ENCODE peak calls at places on chromosomes 16 and 17, in seven cellular contexts. R is body of pancreas, B is HAP-1, A is fibroblast of lung, W is lung, N is heart left ventricle, K is upper lobe of right lung. Q is an unnamed sample. For H3K27me3, the result is how much of the 10 kb centered on the place peaks cover.

GRCh38 chr17:17350491-17351355 is 47.5 kb downstream of the NT5M start:
- DNase-seq in R (no peak), B (no peak), K (peak), W (no peak), A (peak), N (peak), Q (no peak)

GRCh38 chr16:27918755-27919154 is 144.8 kb downstream of the GSG1L start:
- DNase-seq in W (no peak), R (no peak), A (no peak), K (no peak), B (no peak), N (no peak), Q (no peak)

GRCh38 chr17:21098934-21099687 is 27.7 kb upstream of the DHRS7B start:
- DNase-seq in N (peak), B (peak), K (peak), A (peak), W (peak), R (peak), Q (peak)

GRCh38 chr17:40490289-40490853 is 11.1 kb downstream of the TNS4 start:
- DNase-seq in N (peak), A (peak), B (no peak), W (no peak), R (peak), K (no peak), Q (peak)

GRCh38 chr17:61729690-61730268 is 133.5 kb downstream of the BRIP1 start:
- DNase-seq in B (no peak), N (no peak), R (no peak), A (peak), K (no peak), W (no peak), Q (no peak)

GRCh38 chr17:61410555-61411089 is 11.0 kb downstream of the TBX2 start:
- DNase-seq in B (peak), N (peak), A (peak), W (peak), K (peak), R (peak), Q (peak)

GRCh38 chr17:31148205-31148604 is 53.4 kb downstream of the NF1 start:
- DNase-seq in N (no peak), B (no peak), K (no peak), A (no peak), W (no peak), R (no peak), Q (no peak)

GRCh38 chr17:37766951-37767350 is 22.1 kb upstream of the HNF1B start:
- DNase-seq in K (no peak), N (no peak), A (no peak), B (no peak), W (no peak), R (no peak), Q (no peak)

GRCh38 chr17:57032343-57032742 is 52.7 kb upstream of the AKAP1 start:
- DNase-seq in B (no peak), W (no peak), R (peak), N (no peak), A (peak), K (peak), Q (no peak)

GRCh38 chr17:20992416-20992815 is 50.4 kb downstream of the USP22 start:
- DNase-seq in B (no peak), N (no peak), A (no peak), R (no peak), K (peak), W (no peak), Q (no peak)

GRCh38 chr16:31696968-31697743 is 169.5 kb downstream of the AHSP start:
- DNase-seq in K (no peak), N (no peak), A (peak), R (no peak), W (no peak), B (no peak), Q (no peak)

GRCh38 chr16:53756329-53756996 is 52.5 kb downstream of the FTO start:
- DNase-seq in W (no peak), A (peak), N (no peak), R (no peak), B (peak), K (no peak), Q (no peak)

GRCh38 chr16:58492735-58493134 is 7.2 kb upstream of the NDRG4 start:
- DNase-seq in N (no peak), W (no peak), A (no peak), K (peak), R (no peak), B (peak), Q (no peak)

DNA sequence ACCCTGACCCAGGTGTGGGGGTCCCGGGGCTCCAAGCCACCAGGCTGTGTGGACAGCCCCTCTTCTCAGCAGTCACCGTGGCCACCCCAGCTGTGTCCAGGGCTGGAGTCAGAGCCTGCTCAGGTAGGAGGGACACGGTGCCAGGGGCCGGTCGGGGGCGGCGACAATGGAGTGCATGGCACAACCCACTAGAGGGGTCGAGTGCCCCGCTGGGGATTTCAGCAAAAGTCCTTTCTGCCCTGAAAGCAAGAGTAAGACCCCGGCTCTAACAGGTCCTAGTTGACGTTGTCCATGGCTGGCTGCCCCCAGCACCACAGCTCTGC is 11.3 kb downstream of the UTS2R start:
- DNase-seq in N (peak), R (no peak), B (no peak), A (no peak), K (no peak), W (no peak), Q (no peak)
- H3K27me3 ChIP-seq in N (under half), R (under half), B (under half), A (under half), K (half or more), W (under half), Q (half or more)

GRCh38 chr16:1907226-1907849 is 10.9 kb downstream of the HS3ST6 start:
- DNase-seq in N (no peak), R (no peak), K (no peak), W (no peak), A (no peak), B (no peak), Q (no peak)
- H3K27me3 ChIP-seq in N (under half), R (under half), K (under half), W (under half), A (under half), B (under half), Q (half or more)

GRCh38 chr16:22198547-22199293 is 7.4 kb upstream of the EEF2K start:
- DNase-seq in K (no peak), B (no peak), R (no peak), N (peak), A (peak), W (no peak), Q (no peak)
- H3K27me3 ChIP-seq in K (under half), B (under half), R (under half), N (under half), A (under half), W (under half), Q (under half)

GRCh38 chr17:34616148-34616547 is 36.8 kb downstream of the TMEM132E start:
- DNase-seq in N (no peak), K (no peak), R (no peak), B (peak), A (no peak), W (no peak), Q (no peak)
- H3K27me3 ChIP-seq in N (under half), K (under half), R (under half), B (under half), A (under half), W (under half), Q (under half)

GRCh38 chr17:80184423-80184714 is 14.5 kb downstream of the CARD14 start:
- DNase-seq in N (no peak), A (no peak), B (no peak), W (no peak), K (no peak), R (no peak), Q (no peak)
- H3K27me3 ChIP-seq in N (under half), A (under half), B (under half), W (under half), K (under half), R (under half), Q (under half)

GRCh38 chr17:65290041-65290440 is 152.9 kb downstream of the RGS9 start:
- DNase-seq in A (no peak), K (no peak), R (no peak), N (no peak), W (no peak), B (peak), Q (no peak)

GRCh38 chr17:65290616-65291015 is 153.4 kb downstream of the RGS9 start:
- DNase-seq in W (no peak), K (no peak), A (no peak), B (no peak), R (no peak), N (no peak), Q (no peak)

GRCh38 chr17:65294184-65294719 is 157.1 kb downstream of the RGS9 start:
- DNase-seq in A (peak), W (peak), B (peak), K (peak), N (peak), R (peak), Q (peak)

GRCh38 chr17:65292430-65292829 is 155.3 kb downstream of the RGS9 start:
- DNase-seq in A (no peak), N (no peak), B (no peak), R (no peak), K (no peak), W (no peak), Q (no peak)

DNA sequence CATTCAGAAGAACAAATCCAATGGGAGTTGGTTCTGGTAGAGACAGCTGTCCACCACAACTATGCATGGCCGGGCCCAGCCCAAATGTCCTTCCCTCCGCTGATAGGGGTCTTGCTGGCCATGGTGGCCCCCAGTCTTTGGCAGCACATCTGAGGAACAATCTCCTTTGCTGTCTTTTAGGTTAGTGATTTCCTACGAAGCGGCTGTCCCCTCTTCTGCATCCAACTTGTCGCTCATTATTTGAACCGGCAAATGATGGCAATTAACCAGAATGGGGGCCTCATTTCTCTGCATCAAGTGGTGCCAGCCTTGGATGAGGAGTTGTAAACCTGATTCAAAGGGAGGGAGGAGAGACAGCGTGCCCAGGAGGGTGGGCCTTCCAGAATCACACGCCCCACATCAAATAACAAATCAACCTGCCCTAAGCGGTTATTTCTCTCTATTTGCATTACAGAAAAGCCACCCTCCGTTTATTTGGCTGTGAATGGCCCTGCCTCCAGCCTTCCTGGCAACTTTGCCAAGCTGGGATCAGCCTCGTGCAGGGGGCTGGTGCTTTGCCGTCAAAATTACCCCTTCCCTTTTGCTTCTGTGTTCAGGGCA is 156.5 kb downstream of the RGS9 start:
- DNase-seq in K (no peak), N (no peak), W (no peak), B (no peak), A (no peak), R (no peak), Q (no peak)
- H3K27me3 ChIP-seq in K (under half), N (under half), W (under half), B (under half), A (under half), R (under half), Q (under half)

GRCh38 chr17:58195518-58196123 is 3.1 kb downstream of the EPX start:
- DNase-seq in K (no peak), R (no peak), N (no peak), A (no peak), B (no peak), W (no peak), Q (no peak)
- H3K27me3 ChIP-seq in K (under half), R (under half), N (under half), A (under half), B (under half), W (under half), Q (under half)

GRCh38 chr17:48814504-48814903 is 2.5 kb downstream of the TTLL6 start:
- DNase-seq in B (peak), R (peak), A (peak), K (peak), W (peak), N (peak), Q (no peak)
- H3K27me3 ChIP-seq in B (under half), R (under half), A (under half), K (under half), W (under half), N (under half), Q (under half)

GRCh38 chr17:68513932-68514331 is 1.7 kb downstream of the PRKAR1A start:
- DNase-seq in B (no peak), K (no peak), N (no peak), A (no peak), R (no peak), W (no peak), Q (no peak)

GRCh38 chr17:68512967-68513474 is 791 bp downstream of the PRKAR1A start:
- DNase-seq in N (no peak), K (no peak), A (peak), W (no peak), R (peak), B (peak), Q (no peak)

GRCh38 chr17:68516732-68517131 is 4.5 kb downstream of the PRKAR1A start:
- DNase-seq in A (no peak), W (no peak), K (no peak), R (no peak), N (no peak), B (no peak), Q (no peak)

GRCh38 chr17:68515238-68515637 is 3.0 kb downstream of the PRKAR1A start:
- DNase-seq in B (no peak), R (no peak), N (no peak), W (no peak), A (no peak), K (no peak), Q (no peak)

DNA sequence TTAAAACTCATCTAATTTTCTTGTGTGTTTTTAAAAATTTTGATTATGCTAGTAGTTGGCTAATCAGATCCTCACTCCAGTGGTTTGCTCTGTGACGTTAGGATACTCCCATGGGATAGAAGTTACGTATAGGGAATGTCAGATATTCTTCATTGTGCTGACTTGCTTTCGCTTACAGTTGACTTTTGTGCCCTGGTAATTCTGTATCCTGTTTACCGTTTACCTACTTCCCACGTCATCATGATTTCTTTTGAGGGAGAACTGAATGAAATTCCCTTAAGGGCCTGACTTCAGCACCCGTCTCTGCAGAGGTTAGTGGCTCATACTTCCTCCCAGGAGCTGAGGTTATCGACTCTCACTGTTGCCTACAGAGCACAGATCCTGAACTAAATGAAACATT is 2.6 kb downstream of the PRKAR1A start:
- DNase-seq in B (no peak), W (no peak), A (peak), K (no peak), N (no peak), R (no peak), Q (no peak)
- H3K27me3 ChIP-seq in B (under half), W (under half), A (under half), K (under half), N (under half), R (under half), Q (under half)

DNA sequence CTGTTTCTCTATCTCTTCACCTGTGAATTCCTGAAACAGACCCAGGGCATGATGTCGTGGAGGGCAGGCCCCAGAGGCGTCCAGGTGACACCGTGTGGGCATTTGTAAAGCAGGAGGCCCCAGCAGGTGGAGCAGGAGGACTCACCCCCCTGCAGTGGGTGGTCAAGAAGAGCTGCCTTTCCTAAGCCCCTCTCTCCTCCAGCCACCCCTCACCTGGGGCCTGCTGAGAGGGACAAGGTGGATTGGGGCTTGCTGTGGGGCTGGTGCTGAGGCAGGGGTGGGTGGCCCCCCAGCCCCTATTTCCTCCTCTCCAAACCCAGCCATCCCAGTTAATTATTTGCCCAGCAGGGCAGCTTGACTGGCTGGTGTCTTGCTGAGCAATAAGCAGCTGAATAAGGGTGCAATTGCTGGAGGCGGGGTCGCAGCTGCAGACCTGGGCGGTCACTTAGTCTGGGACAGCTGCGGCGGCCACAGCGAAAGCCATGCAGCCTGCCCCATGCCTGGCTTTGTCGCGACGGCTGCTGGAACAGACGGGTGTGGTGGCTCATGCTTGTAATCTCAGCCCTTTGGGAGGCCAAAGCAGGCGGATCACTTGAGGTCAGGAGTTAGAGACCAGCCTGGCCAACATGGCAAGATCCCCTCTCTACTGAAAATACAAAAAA is 56.4 kb downstream of the JPH3 start:
- DNase-seq in W (no peak), B (no peak), K (no peak), N (no peak), R (no peak), A (no peak), Q (no peak)
- H3K27me3 ChIP-seq in W (under half), B (under half), K (under half), N (under half), R (under half), A (under half), Q (half or more)